ENCODE peak calls at places on chromosomes 16 and 17, in seven cellular contexts. One of them, this sample, is unnamed.

GRCh38 chr17:3762922-3763776 is 37.8 kb downstream of the ITGAE start:
- DNase-seq in KBM-7: no peak
- DNase-seq in PC-3: no peak
- DNase-seq in cardiac fibroblast: no peak
- DNase-seq in uterus: no peak
- DNase-seq in stimulated activated CD8-positive, alpha-beta memory T cell treated with anti-CD3 and anti-CD28 coated beads, Interleukin-12 subunit alpha, Interleukin-12 subunit beta, amount 100 ng/mL, for 1 hour: no peak
- DNase-seq in NAMALWA: no peak
- DNase-seq in this sample: no peak

GRCh38 chr16:4682616-4683254 is 10.6 kb upstream of the NUDT16L1 start:
- DNase-seq in KBM-7: peak; percentile 72
- DNase-seq in PC-3: peak; percentile 54
- DNase-seq in cardiac fibroblast: no peak
- DNase-seq in uterus: peak; percentile 59
- DNase-seq in stimulated activated CD8-positive, alpha-beta memory T cell treated with anti-CD3 and anti-CD28 coated beads, Interleukin-12 subunit alpha, Interleukin-12 subunit beta, amount 100 ng/mL, for 1 hour: no peak
- DNase-seq in NAMALWA: no peak
- DNase-seq in this sample: no peak

GRCh38 chr17:6413073-6413472 is 21.8 kb downstream of the AIPL1 start:
- DNase-seq in KBM-7: peak; percentile 56
- DNase-seq in PC-3: peak; percentile 73
- DNase-seq in cardiac fibroblast: peak; percentile 40
- DNase-seq in uterus: no peak
- DNase-seq in stimulated activated CD8-positive, alpha-beta memory T cell treated with anti-CD3 and anti-CD28 coated beads, Interleukin-12 subunit alpha, Interleukin-12 subunit beta, amount 100 ng/mL, for 1 hour: no peak
- DNase-seq in NAMALWA: peak; percentile 57
- DNase-seq in this sample: peak; percentile 84

GRCh38 chr16:27840311-27841060 is 223.0 kb downstream of the GSG1L start:
- DNase-seq in KBM-7: no peak
- DNase-seq in PC-3: no peak
- DNase-seq in cardiac fibroblast: no peak
- DNase-seq in uterus: no peak
- DNase-seq in stimulated activated CD8-positive, alpha-beta memory T cell treated with anti-CD3 and anti-CD28 coated beads, Interleukin-12 subunit alpha, Interleukin-12 subunit beta, amount 100 ng/mL, for 1 hour: no peak
- DNase-seq in NAMALWA: no peak
- DNase-seq in this sample: no peak

GRCh38 chr16:88737298-88738166 is 31.2 kb downstream of the CTU2 start:
- DNase-seq in KBM-7: peak; percentile 73
- DNase-seq in PC-3: peak; percentile 68
- DNase-seq in cardiac fibroblast: peak; percentile 77
- DNase-seq in uterus: peak; percentile 64
- DNase-seq in stimulated activated CD8-positive, alpha-beta memory T cell treated with anti-CD3 and anti-CD28 coated beads, Interleukin-12 subunit alpha, Interleukin-12 subunit beta, amount 100 ng/mL, for 1 hour: peak; percentile 25
- DNase-seq in NAMALWA: peak; percentile 78
- DNase-seq in this sample: peak; percentile 92

GRCh38 chr17:50209472-50210248 is 8.2 kb upstream of the COL1A1 start:
- DNase-seq in KBM-7: no peak
- DNase-seq in PC-3: no peak
- DNase-seq in cardiac fibroblast: peak; percentile 100
- DNase-seq in uterus: peak; percentile 98
- DNase-seq in stimulated activated CD8-positive, alpha-beta memory T cell treated with anti-CD3 and anti-CD28 coated beads, Interleukin-12 subunit alpha, Interleukin-12 subunit beta, amount 100 ng/mL, for 1 hour: no peak
- DNase-seq in NAMALWA: no peak
- DNase-seq in this sample: no peak

GRCh38 chr17:44071198-44071520 is 624 bp downstream of the G6PC3 start:
- DNase-seq in KBM-7: no peak
- DNase-seq in PC-3: no peak
- DNase-seq in cardiac fibroblast: no peak
- DNase-seq in uterus: no peak
- DNase-seq in stimulated activated CD8-positive, alpha-beta memory T cell treated with anti-CD3 and anti-CD28 coated beads, Interleukin-12 subunit alpha, Interleukin-12 subunit beta, amount 100 ng/mL, for 1 hour: no peak
- DNase-seq in NAMALWA: no peak
- DNase-seq in this sample: no peak

GRCh38 chr16:70152578-70153302 is 20.8 kb upstream of the CLEC18C start:
- DNase-seq in KBM-7: no peak
- DNase-seq in PC-3: no peak
- DNase-seq in cardiac fibroblast: no peak
- DNase-seq in uterus: no peak
- DNase-seq in stimulated activated CD8-positive, alpha-beta memory T cell treated with anti-CD3 and anti-CD28 coated beads, Interleukin-12 subunit alpha, Interleukin-12 subunit beta, amount 100 ng/mL, for 1 hour: no peak
- DNase-seq in NAMALWA: no peak
- DNase-seq in this sample: no peak

GRCh38 chr16:51657844-51658243 is 506.8 kb upstream of the SALL1 start:
- DNase-seq in KBM-7: no peak
- DNase-seq in PC-3: no peak
- DNase-seq in cardiac fibroblast: no peak
- DNase-seq in uterus: no peak
- DNase-seq in stimulated activated CD8-positive, alpha-beta memory T cell treated with anti-CD3 and anti-CD28 coated beads, Interleukin-12 subunit alpha, Interleukin-12 subunit beta, amount 100 ng/mL, for 1 hour: no peak
- DNase-seq in NAMALWA: no peak
- DNase-seq in this sample: no peak

GRCh38 chr17:56292628-56293027 is 139.4 kb downstream of the ANKFN1 start:
- DNase-seq in KBM-7: no peak
- DNase-seq in PC-3: no peak
- DNase-seq in cardiac fibroblast: no peak
- DNase-seq in uterus: no peak
- DNase-seq in stimulated activated CD8-positive, alpha-beta memory T cell treated with anti-CD3 and anti-CD28 coated beads, Interleukin-12 subunit alpha, Interleukin-12 subunit beta, amount 100 ng/mL, for 1 hour: no peak
- DNase-seq in NAMALWA: no peak
- DNase-seq in this sample: no peak

This sample was measured in Karpas-422.